ENCODE peak calls at places on chromosomes 2 and 18, in five cellular contexts. H is trophoblast cell, F is H9, C is H1, N is mesenchymal stem cell. D is an unnamed sample.
A peak's percentile ranks its signal among the peaks of the same experiment; 100 is the strongest.

GRCh38 chr18:27749189-27749588 is 427.7 kb downstream of the CDH2 start:
- DNase-seq in H (no peak), F (no peak), C (no peak), N (no peak), D (no peak)

GRCh38 chr18:32899819-32900218 is 127.0 kb upstream of the KLHL14 start:
- DNase-seq in H (no peak), F (no peak), C (no peak), N (no peak), D (no peak)

GRCh38 chr2:205970348-205970747 is 115.6 kb downstream of the INO80D start:
- DNase-seq in H (no peak), F (no peak), C (no peak), N (no peak), D (no peak)

GRCh38 chr2:128250409-128251025 is 68.2 kb downstream of the HS6ST1 start:
- DNase-seq in H (no peak), F (no peak), C (no peak), N (no peak), D (no peak)

GRCh38 chr2:44560961-44561360 is 199.2 kb downstream of the CAMKMT start:
- DNase-seq in H (no peak), F (no peak), C (no peak), N (no peak), D (no peak)

GRCh38 chr18:2036136-2036535 is 535.2 kb downstream of the METTL4 start:
- DNase-seq in H (no peak), F (no peak), C (no peak), N (no peak), D (no peak)

GRCh38 chr2:237012577-237013237 is 73.0 kb upstream of the COPS8 start:
- DNase-seq in H (peak; percentile 15), F (no peak), C (no peak), N (peak; percentile 58), D (no peak)

GRCh38 chr2:170605862-170606261 is 109.3 kb upstream of the SP5 start:
- DNase-seq in H (no peak), F (no peak), C (no peak), N (no peak), D (no peak)

GRCh38 chr2:98296435-98296834 is 49.8 kb upstream of the CNGA3 start:
- DNase-seq in H (no peak), F (no peak), C (no peak), N (no peak), D (no peak)

GRCh38 chr2:80326214-80326613 is 21.7 kb upstream of the LRRTM1 start:
- DNase-seq in H (no peak), F (no peak), C (no peak), N (peak; percentile 58), D (no peak)

GRCh38 chr18:32111706-32112105 is 20.0 kb downstream of the RNF138 start:
- DNase-seq in H (no peak), F (no peak), C (no peak), N (no peak), D (no peak)

GRCh38 chr2:30627162-30627561 is 180.1 kb downstream of the CAPN13 start:
- DNase-seq in H (no peak), F (no peak), C (no peak), N (no peak), D (no peak)

GRCh38 chr2:134333646-134334189 is 79.8 kb downstream of the MGAT5 start:
- DNase-seq in H (no peak), F (no peak), C (no peak), N (peak; percentile 55), D (no peak)

GRCh38 chr2:44055664-44056063 is 59.9 kb upstream of the LRPPRC start:
- DNase-seq in H (peak; percentile 9), F (no peak), C (no peak), N (no peak), D (no peak)

GRCh38 chr2:230816735-230817134 is 48.0 kb upstream of the ITM2C start:
- DNase-seq in H (no peak), F (no peak), C (no peak), N (no peak), D (no peak)

GRCh38 chr2:40276076-40276475 is 175.8 kb downstream of the SLC8A1 start:
- DNase-seq in H (no peak), F (no peak), C (no peak), N (no peak), D (no peak)

GRCh38 chr2:26504002-26504401 is 26.1 kb upstream of the OTOF start:
- DNase-seq in H (no peak), F (no peak), C (no peak), N (no peak), D (no peak)

GRCh38 chr18:23964282-23965238 is 50.0 kb upstream of the TTC39C start:
- DNase-seq in H (no peak), F (no peak), C (no peak), N (no peak), D (no peak)

GRCh38 chr2:214569419-214570035 is 158.7 kb downstream of the VWC2L start:
- DNase-seq in H (no peak), F (no peak), C (no peak), N (no peak), D (no peak)

GRCh38 chr18:34084635-34085034 is 140.1 kb downstream of the NOL4 start:
- DNase-seq in H (no peak), F (no peak), C (no peak), N (no peak), D (no peak)

GRCh38 chr18:7139409-7139808 is 21.8 kb upstream of the LAMA1 start:
- DNase-seq in H (no peak), F (no peak), C (no peak), N (no peak), D (no peak)
- H2BK12ac ChIP-seq in H (no peak overlapping the region), F (no peak overlapping the region), C (no peak overlapping the region), N (no peak overlapping the region), D (no peak overlapping the region)

DNA sequence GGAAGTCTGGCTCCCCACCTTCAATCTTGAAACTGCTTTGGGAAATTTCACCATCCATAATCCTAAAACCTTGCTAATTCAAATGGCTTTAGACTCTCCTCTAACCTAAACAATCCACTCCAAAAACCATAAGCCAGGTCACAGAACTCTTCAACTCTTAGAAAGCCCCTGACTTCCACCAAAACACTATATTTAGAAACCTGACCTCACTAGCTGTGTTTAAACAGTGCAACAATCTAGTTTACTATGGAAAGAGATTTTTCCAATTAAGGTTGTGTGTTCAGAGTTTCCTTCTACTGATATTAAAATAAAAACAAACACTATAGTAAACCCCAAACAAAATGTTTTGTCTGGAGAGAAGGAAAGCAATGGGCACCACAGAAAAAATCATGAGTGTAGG is 308.1 kb downstream of the OSR1 start:
- DNase-seq in H (no peak), F (no peak), C (no peak), N (peak; percentile 19), D (no peak)
- H3K14ac ChIP-seq in H (no peak overlapping the region), F (no peak overlapping the region), C (no peak overlapping the region), N (no peak overlapping the region), D (no peak overlapping the region)

DNA sequence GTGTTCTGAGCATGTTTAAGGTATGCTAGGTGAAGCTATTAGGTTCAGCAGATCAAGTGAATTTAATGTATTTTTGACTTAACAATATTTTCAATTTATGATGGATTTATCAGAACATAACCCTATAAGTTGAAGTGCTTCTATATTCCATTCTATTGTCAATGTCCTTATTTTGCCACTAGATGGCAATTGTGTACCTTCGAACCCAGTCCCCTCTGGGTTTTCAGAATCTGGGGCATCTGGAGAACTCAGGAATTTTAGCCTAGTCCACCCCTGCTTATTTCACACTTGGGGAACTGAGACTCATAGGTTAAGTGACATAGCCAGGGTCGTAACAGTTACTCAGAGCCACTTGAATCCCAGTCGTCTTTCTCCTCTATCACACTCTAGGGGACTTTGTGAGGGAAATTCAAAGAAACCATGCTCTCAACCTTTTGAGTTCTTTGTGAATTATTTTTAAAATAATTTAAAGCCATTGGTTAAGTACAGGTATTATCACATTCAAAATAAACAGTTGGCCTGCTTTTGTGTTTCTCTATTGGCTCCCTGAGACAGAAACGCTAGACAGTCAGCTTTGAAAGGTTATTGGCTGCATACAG is 144.9 kb downstream of the TTC27 start:
- DNase-seq in H (no peak), F (peak; percentile 32), C (peak; percentile 5), N (peak; percentile 75), D (peak; percentile 56)
- H4K8ac ChIP-seq in H (no peak overlapping the region), F (no peak overlapping the region), C (no peak overlapping the region), N (no peak overlapping the region), D (no peak overlapping the region)

DNA sequence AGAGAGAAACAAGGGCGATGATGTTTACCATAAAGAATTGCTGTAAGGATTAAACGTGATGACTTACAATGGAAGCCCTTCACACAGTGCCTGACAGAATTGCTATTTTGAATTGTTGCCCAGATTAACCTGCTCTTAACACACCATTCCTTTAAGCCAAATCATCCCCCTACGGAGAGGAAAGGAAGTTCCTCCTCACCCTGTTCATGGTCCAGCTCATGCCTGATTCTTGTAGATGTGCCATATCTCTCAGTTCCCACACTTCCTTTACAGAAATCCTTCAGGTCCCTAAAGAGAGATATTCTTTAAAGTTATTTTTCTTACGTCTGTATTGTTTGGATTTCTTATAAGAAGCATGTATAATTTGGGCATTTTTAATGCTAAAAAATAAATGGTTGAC is 127.5 kb upstream of the DAPL1 start:
- DNase-seq in H (no peak), F (no peak), C (no peak), N (peak; percentile 16), D (no peak)
- H2BK12ac ChIP-seq in H (no peak overlapping the region), F (no peak overlapping the region), C (no peak overlapping the region), N (no peak overlapping the region), D (no peak overlapping the region)

DNA sequence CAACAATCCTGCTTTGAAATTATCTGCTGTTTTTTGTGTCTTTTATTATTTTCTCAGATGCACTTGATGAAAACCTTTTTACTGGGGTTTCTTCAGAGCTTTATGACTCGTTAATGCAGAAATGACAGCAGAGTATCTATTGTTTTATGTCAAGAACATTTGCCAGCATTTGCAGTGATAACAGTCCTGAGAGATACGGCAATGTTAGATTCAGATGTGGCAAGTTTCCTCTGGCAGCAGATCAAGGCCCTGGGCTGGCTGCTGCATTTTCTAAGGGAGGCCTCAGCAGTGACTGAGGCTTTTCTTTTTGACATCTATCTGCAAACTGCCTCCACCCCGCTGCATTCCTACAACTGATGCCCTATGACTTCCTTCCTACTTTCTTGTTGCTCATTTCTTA is 40.2 kb downstream of the EFEMP1 start:
- DNase-seq in H (no peak), F (no peak), C (no peak), N (peak; percentile 33), D (no peak)
- H3K14ac ChIP-seq in H (no peak overlapping the region), F (no peak overlapping the region), C (no peak overlapping the region), N (no peak overlapping the region), D (no peak overlapping the region)

DNA sequence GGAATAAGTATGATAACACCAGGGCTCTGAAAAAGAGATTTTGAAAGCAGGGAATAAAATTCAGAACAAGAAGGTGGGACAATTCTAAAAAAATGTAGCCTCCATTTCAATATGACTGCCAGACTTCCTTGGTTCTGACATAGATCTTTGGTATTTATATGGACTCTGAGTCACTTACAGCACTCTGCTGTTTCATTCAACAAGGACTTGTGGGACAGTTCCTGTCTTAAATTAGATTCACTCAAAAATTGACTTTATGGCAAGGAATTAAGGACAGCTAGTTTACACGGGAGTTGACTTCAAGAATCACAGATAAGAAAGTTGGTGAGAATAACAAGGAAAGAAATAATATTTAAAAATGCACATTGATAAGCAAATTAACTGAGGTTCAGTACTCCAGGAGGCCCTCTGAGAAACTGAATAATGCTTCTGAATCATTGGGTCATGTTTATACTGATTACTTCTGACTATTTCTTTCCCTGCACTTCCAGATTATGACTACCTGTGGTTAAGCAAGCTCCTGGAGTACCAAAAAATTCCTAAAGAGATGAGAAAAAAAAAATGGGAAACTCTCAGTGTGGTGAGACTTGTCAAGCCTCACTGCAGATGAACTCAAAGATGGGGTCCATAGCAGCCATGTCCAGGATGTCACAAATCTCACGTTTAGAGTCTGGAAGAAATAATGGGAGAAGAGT is 828.3 kb upstream of the PIK3C3 start:
- DNase-seq in H (no peak), F (no peak), C (no peak), N (peak; percentile 80), D (no peak)
- H4K8ac ChIP-seq in H (no peak overlapping the region), F (no peak overlapping the region), C (no peak overlapping the region), N (no peak overlapping the region), D (no peak overlapping the region)